ENCODE peak calls at places on chromosomes 6 and 20, in six cellular contexts. U is Daoy; T is activated naive CD8-positive, alpha-beta T cell treated with anti-CD3 and anti-CD28 coated beads, Interleukin-2, amount 50 U/mL, for 24 hours; K is esophagus squamous epithelium; J is head of caudate nucleus; L is brain microvascular endothelial cell. X is an unnamed sample.

GRCh38 chr6:146111864-146112263 is 83.0 kb downstream of the GRM1 start:
- DNase-seq in U (no peak), T (no peak), K (no peak), J (no peak), L (no peak), X (no peak)

GRCh38 chr6:148509789-148510581 is 167.3 kb downstream of the SASH1 start:
- DNase-seq in U (peak; percentile 87), T (no peak), K (no peak), J (no peak), L (peak; percentile 89), X (no peak)

GRCh38 chr6:170222498-170223471 is 68.1 kb downstream of the DLL1 start:
- DNase-seq in U (peak; percentile 67), T (no peak), K (no peak), J (peak; percentile 31), L (no peak), X (no peak)

GRCh38 chr6:16752206-16752867 is 8.9 kb downstream of the ATXN1 start:
- DNase-seq in U (peak; percentile 81), T (no peak), K (no peak), J (no peak), L (peak; percentile 78), X (no peak)

GRCh38 chr20:25584905-25585704 is at the start of gene NINL:
- DNase-seq in U (peak; percentile 80), T (peak; percentile 55), K (no peak), J (no peak), L (no peak), X (no peak)

GRCh38 chr6:146543211-146543939 is at the start of gene RAB32:
- DNase-seq in U (peak; percentile 97), T (peak; percentile 36), K (peak; percentile 28), J (peak; percentile 79), L (peak; percentile 80), X (peak; percentile 67)

GRCh38 chr6:43708857-43709653 is 21.5 kb upstream of the MRPS18A start:
- DNase-seq in U (peak; percentile 25), T (no peak), K (no peak), J (no peak), L (peak; percentile 61), X (no peak)

GRCh38 chr6:142968601-142969000 is 23.6 kb upstream of the HIVEP2 start:
- DNase-seq in U (no peak), T (no peak), K (no peak), J (no peak), L (no peak), X (no peak)

GRCh38 chr6:151917531-151918329 is 110.2 kb downstream of the ESR1 start:
- DNase-seq in U (no peak), T (no peak), K (no peak), J (no peak), L (no peak), X (no peak)

GRCh38 chr20:57991211-57991841 is 237.1 kb downstream of the ANKRD60 start:
- DNase-seq in U (peak; percentile 93), T (peak; percentile 31), K (no peak), J (no peak), L (no peak), X (no peak)

GRCh38 chr6:23212398-23212797 is 643.0 kb downstream of the HDGFL1 start:
- DNase-seq in U (no peak), T (no peak), K (no peak), J (no peak), L (no peak), X (no peak)

GRCh38 chr6:168909288-168909687 is 344.4 kb downstream of the THBS2 start:
- DNase-seq in U (no peak), T (no peak), K (no peak), J (no peak), L (no peak), X (no peak)

GRCh38 chr6:15330174-15330934 is 84.5 kb downstream of the JARID2 start:
- DNase-seq in U (peak; percentile 61), T (peak; percentile 36), K (no peak), J (no peak), L (no peak), X (no peak)

GRCh38 chr20:1524004-1524403 is 32.8 kb upstream of the SIRPB2 start:
- DNase-seq in U (no peak), T (no peak), K (no peak), J (no peak), L (no peak), X (no peak)

GRCh38 chr6:14265049-14266021 is 147.8 kb downstream of the CD83 start:
- DNase-seq in U (no peak), T (no peak), K (no peak), J (no peak), L (no peak), X (no peak)

GRCh38 chr6:36487698-36488097 is 44.9 kb downstream of the KCTD20 start:
- DNase-seq in U (no peak), T (no peak), K (no peak), J (no peak), L (no peak), X (no peak)

GRCh38 chr20:17761612-17762011 is 61.8 kb downstream of the BANF2 start:
- DNase-seq in U (peak; percentile 20), T (no peak), K (no peak), J (no peak), L (peak; percentile 16), X (no peak)

GRCh38 chr6:89492025-89492640 is 59.2 kb downstream of the ANKRD6 start:
- DNase-seq in U (no peak), T (no peak), K (no peak), J (no peak), L (no peak), X (no peak)

GRCh38 chr20:62163986-62164762 is 18.7 kb upstream of the MTG2 start:
- DNase-seq in U (no peak), T (no peak), K (no peak), J (no peak), L (no peak), X (no peak)

GRCh38 chr6:143441680-143442359 is 8.7 kb downstream of the ADAT2 start:
- DNase-seq in U (peak; percentile 16), T (no peak), K (no peak), J (no peak), L (peak; percentile 55), X (no peak)

GRCh38 chr6:150072201-150072600 is 3.3 kb upstream of the ULBP3 start:
- DNase-seq in U (peak; percentile 96), T (peak; percentile 46), K (no peak), J (no peak), L (peak; percentile 35), X (no peak)

GRCh38 chr20:19975436-19975799 is 41.7 kb upstream of the NAA20 start:
- DNase-seq in U (peak; percentile 50), T (no peak), K (no peak), J (no peak), L (no peak), X (no peak)

GRCh38 chr6:146544783-146545182 is 1.1 kb downstream of the RAB32 start:
- DNase-seq in U (peak; percentile 30), T (no peak), K (no peak), J (no peak), L (no peak), X (no peak)

GRCh38 chr6:147103641-147104040 is 100.6 kb upstream of the STXBP5 start:
- DNase-seq in U (no peak), T (no peak), K (no peak), J (no peak), L (no peak), X (no peak)

GRCh38 chr6:20811112-20811746 is 277.0 kb downstream of the CDKAL1 start:
- DNase-seq in U (peak; percentile 94), T (no peak), K (no peak), J (no peak), L (peak; percentile 99), X (no peak)

GRCh38 chr20:40812415-40813212 is 123.6 kb upstream of the MAFB start:
- DNase-seq in U (no peak), T (no peak), K (no peak), J (no peak), L (no peak), X (no peak)

GRCh38 chr6:108914235-108915022 is 66.2 kb downstream of the ARMC2 start:
- DNase-seq in U (peak; percentile 27), T (peak; percentile 63), K (no peak), J (no peak), L (no peak), X (no peak)

GRCh38 chr20:11001767-11002540 is 328.2 kb upstream of the JAG1 start:
- DNase-seq in U (peak; percentile 93), T (no peak), K (peak; percentile 0), J (no peak), L (peak; percentile 80), X (no peak)

GRCh38 chr6:27810768-27811298 is 101.4 kb downstream of the OR2B2 start:
- DNase-seq in U (no peak), T (peak; percentile 29), K (no peak), J (no peak), L (no peak), X (no peak)

GRCh38 chr6:90035047-90035678 is 140.9 kb downstream of the GJA10 start:
- DNase-seq in U (no peak), T (no peak), K (no peak), J (no peak), L (no peak), X (no peak)

GRCh38 chr6:75524322-75524972 is 30.8 kb upstream of the FILIP1 start:
- DNase-seq in U (peak; percentile 84), T (no peak), K (no peak), J (no peak), L (peak; percentile 95), X (no peak)

GRCh38 chr20:35663516-35663812 is 1.2 kb downstream of the CPNE1 start:
- DNase-seq in U (no peak), T (no peak), K (no peak), J (no peak), L (peak; percentile 11), X (no peak)

GRCh38 chr6:60991427-60992028 is 1294.5 kb downstream of the KHDRBS2 start:
- DNase-seq in U (no peak), T (no peak), K (no peak), J (no peak), L (no peak), X (no peak)

GRCh38 chr6:47634210-47635047 is 64.0 kb upstream of the ADGRF4 start:
- DNase-seq in U (no peak), T (no peak), K (no peak), J (no peak), L (no peak), X (no peak)

GRCh38 chr6:167116109-167116837 is 6.6 kb upstream of the CCR6 start:
- DNase-seq in U (no peak), T (no peak), K (no peak), J (no peak), L (no peak), X (no peak)

GRCh38 chr6:43765776-43766175 is 4.2 kb upstream of the VEGFA start:
- DNase-seq in U (no peak), T (no peak), K (no peak), J (no peak), L (no peak), X (no peak)

GRCh38 chr6:135941275-135941674 is 89.8 kb downstream of the PDE7B start:
- DNase-seq in U (no peak), T (no peak), K (no peak), J (no peak), L (peak; percentile 25), X (no peak)

GRCh38 chr6:134689177-134689576 is 260.7 kb downstream of the ALDH8A1 start:
- DNase-seq in U (no peak), T (no peak), K (no peak), J (peak; percentile 72), L (no peak), X (no peak)

X was measured in cortex of kidney.